ENCODE peak calls at places on chromosomes 5 and 9, in six cellular contexts. L is GM23248, G is right cardiac atrium, T is HCT116, B is uterus, F is H9. S is an unnamed sample. For H3K27me3, the result is how much of the 10 kb centered on the place peaks cover.

GRCh38 chr9:135907006-135907434 is 326 bp downstream of the CAMSAP1 start:
- DNase-seq in L (peak), G (peak), T (no peak), B (peak), F (no peak), S (no peak)

GRCh38 chr9:99471033-99471432 is 249.0 kb downstream of the SEC61B start:
- DNase-seq in L (no peak), G (no peak), T (no peak), B (no peak), F (no peak), S (no peak)

GRCh38 chr5:1665231-1665630 is 134.4 kb downstream of the MRPL36 start:
- DNase-seq in L (no peak), G (no peak), T (no peak), B (no peak), F (peak), S (no peak)

GRCh38 chr5:147966829-147967228 is 60.5 kb upstream of the C5orf46 start:
- DNase-seq in L (no peak), G (no peak), T (no peak), B (no peak), F (no peak), S (no peak)

GRCh38 chr5:144369001-144369400 is 198.3 kb downstream of the KCTD16 start:
- DNase-seq in L (no peak), G (no peak), T (no peak), B (no peak), F (no peak), S (no peak)

GRCh38 chr5:56148453-56148971 is 84.6 kb downstream of the ANKRD55 start:
- DNase-seq in L (no peak), G (no peak), T (no peak), B (no peak), F (no peak), S (no peak)

GRCh38 chr9:97895695-97896332 is 26.5 kb downstream of the TRMO start:
- DNase-seq in L (peak), G (no peak), T (peak), B (no peak), F (peak), S (peak)

GRCh38 chr5:173941758-173942401 is 47.1 kb upstream of the C5orf47 start:
- DNase-seq in L (no peak), G (no peak), T (no peak), B (no peak), F (peak), S (no peak)

GRCh38 chr5:179870403-179870903 is 11.8 kb upstream of the MRNIP start:
- DNase-seq in L (peak), G (peak), T (no peak), B (peak), F (peak), S (peak)

GRCh38 chr9:135126480-135127187 is 39.2 kb downstream of the OLFM1 start:
- DNase-seq in L (peak), G (no peak), T (peak), B (no peak), F (no peak), S (no peak)

GRCh38 chr5:178378527-178379484 is 146.2 kb upstream of the PHYKPL start:
- DNase-seq in L (no peak), G (no peak), T (no peak), B (no peak), F (no peak), S (no peak)

GRCh38 chr9:15707000-15707399 is 154.2 kb downstream of the CCDC171 start:
- DNase-seq in L (no peak), G (no peak), T (no peak), B (no peak), F (no peak), S (no peak)

GRCh38 chr5:102910240-102911226 is 155.4 kb downstream of the PAM start:
- DNase-seq in L (peak), G (no peak), T (peak), B (no peak), F (no peak), S (no peak)

GRCh38 chr9:83403864-83404263 is 134.3 kb downstream of the FRMD3 start:
- DNase-seq in L (peak), G (no peak), T (no peak), B (no peak), F (no peak), S (no peak)

GRCh38 chr9:134408939-134409737 is 82.9 kb downstream of the RXRA start:
- DNase-seq in L (no peak), G (no peak), T (no peak), B (no peak), F (no peak), S (no peak)

GRCh38 chr5:67163231-67163756 is 33.3 kb downstream of the CD180 start:
- DNase-seq in L (no peak), G (no peak), T (no peak), B (no peak), F (peak), S (no peak)

GRCh38 chr9:133657120-133657661 is 21.0 kb downstream of the DBH start:
- DNase-seq in L (peak), G (no peak), T (no peak), B (no peak), F (no peak), S (no peak)

GRCh38 chr5:34674226-34674625 is 18.1 kb downstream of the RAI14 start:
- DNase-seq in L (peak), G (no peak), T (no peak), B (no peak), F (no peak), S (no peak)

GRCh38 chr9:81665514-81665838 is 23.9 kb downstream of the TLE1 start:
- DNase-seq in L (no peak), G (no peak), T (no peak), B (no peak), F (peak), S (no peak)

GRCh38 chr5:179275381-179275878 is 69.8 kb downstream of the ADAMTS2 start:
- DNase-seq in L (no peak), G (no peak), T (no peak), B (no peak), F (no peak), S (no peak)

GRCh38 chr5:135269828-135270545 is 129.0 kb downstream of the MACROH2A1 start:
- DNase-seq in L (peak), G (no peak), T (no peak), B (peak), F (no peak), S (no peak)

GRCh38 chr9:108073823-108074222 is 584.3 kb upstream of the KLF4 start:
- DNase-seq in L (no peak), G (no peak), T (no peak), B (no peak), F (no peak), S (no peak)
- H3K27me3 ChIP-seq in L (under half), G (under half), T (under half), B (under half), F (under half), S (under half)

GRCh38 chr5:61018102-61018501 is 73.1 kb downstream of the NDUFAF2 start:
- DNase-seq in L (peak), G (no peak), T (no peak), B (no peak), F (no peak), S (no peak)
- H3K27ac ChIP-seq in L (no peak), G (no peak), T (no peak), B (no peak), F (no peak), S (no peak)

GRCh38 chr9:35079426-35080341 is at the start of gene FANCG:
- DNase-seq in L (peak), G (peak), T (peak), B (peak), F (peak), S (peak)

DNA sequence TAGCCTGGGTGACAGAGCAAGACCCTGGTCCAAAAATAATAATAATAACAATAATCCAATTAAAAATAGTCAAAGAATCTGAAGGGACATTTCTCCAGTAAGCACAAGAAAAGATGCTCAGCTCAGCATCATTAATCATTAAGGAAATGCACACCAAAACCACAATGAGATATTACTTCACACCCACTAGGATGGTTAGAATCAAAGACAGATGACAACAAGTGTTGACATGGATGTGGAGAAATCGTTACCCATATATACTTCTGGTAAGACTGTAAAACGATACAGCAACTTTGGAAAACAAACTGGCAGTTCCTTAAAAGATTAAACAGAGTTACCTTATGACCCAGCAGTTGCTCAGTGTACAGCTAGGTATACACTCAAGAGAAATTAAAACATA is 5.3 kb upstream of the FANCG start:
- DNase-seq in L (no peak), G (no peak), T (no peak), B (no peak), F (no peak), S (no peak)
- H3K27me3 ChIP-seq in L (under half), G (under half), T (under half), B (under half), F (under half), S (under half)

DNA sequence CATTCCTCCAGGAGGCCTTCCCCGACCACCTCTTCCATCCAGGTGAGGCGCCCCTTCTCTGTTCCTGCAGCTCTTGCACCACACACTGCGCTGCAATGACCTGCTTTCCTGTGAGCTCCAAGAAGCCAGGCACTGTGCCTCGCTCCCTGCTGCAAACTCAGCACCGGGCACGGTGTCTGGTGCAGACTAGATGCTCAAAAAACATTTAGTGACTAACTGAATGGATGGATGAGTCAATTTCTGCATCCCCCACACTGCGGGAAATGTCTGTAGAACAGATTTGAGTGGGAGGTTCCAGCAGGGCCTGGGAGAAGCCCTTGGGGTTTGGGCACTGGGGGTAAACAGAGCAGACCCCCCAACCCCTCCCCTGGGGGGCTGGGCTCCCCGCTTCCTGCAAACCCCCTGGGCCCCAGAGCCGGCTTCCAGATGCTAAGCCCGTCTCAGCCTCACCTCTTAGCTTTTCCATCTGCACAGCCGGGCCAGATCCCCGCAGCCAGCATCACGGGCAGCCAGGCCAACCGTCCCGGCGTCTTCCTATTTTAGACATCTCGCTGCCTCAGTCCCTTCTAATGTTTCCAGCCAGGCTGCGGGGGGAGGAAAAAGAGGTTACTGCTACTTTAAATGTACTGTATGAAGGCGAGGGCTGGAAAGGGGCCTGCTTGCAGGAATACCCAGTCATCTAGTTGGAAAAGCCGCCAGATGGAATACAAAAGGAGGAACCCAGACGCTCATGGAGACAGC is 66.9 kb upstream of the GGTA1 start:
- DNase-seq in L (peak), G (peak), T (no peak), B (peak), F (no peak), S (no peak)
- H3K27ac ChIP-seq in L (peak), G (peak), T (no peak), B (peak), F (no peak), S (no peak)

GRCh38 chr9:87277346-87277745 is 220.3 kb upstream of the DAPK1 start:
- DNase-seq in L (no peak), G (no peak), T (no peak), B (no peak), F (no peak), S (no peak)

GRCh38 chr9:87275039-87275725 is 222.5 kb upstream of the DAPK1 start:
- DNase-seq in L (no peak), G (no peak), T (no peak), B (no peak), F (no peak), S (no peak)

GRCh38 chr9:87276851-87277251 is 220.8 kb upstream of the DAPK1 start:
- DNase-seq in L (peak), G (no peak), T (no peak), B (no peak), F (no peak), S (no peak)

GRCh38 chr9:87278971-87279731 is 218.5 kb upstream of the DAPK1 start:
- DNase-seq in L (peak), G (no peak), T (no peak), B (no peak), F (no peak), S (no peak)

GRCh38 chr9:87276327-87276841 is 221.3 kb upstream of the DAPK1 start:
- DNase-seq in L (peak), G (no peak), T (no peak), B (no peak), F (no peak), S (no peak)
- H3K27me3 ChIP-seq in L (under half), G (under half), T (under half), B (under half), F (under half), S (under half)

DNA sequence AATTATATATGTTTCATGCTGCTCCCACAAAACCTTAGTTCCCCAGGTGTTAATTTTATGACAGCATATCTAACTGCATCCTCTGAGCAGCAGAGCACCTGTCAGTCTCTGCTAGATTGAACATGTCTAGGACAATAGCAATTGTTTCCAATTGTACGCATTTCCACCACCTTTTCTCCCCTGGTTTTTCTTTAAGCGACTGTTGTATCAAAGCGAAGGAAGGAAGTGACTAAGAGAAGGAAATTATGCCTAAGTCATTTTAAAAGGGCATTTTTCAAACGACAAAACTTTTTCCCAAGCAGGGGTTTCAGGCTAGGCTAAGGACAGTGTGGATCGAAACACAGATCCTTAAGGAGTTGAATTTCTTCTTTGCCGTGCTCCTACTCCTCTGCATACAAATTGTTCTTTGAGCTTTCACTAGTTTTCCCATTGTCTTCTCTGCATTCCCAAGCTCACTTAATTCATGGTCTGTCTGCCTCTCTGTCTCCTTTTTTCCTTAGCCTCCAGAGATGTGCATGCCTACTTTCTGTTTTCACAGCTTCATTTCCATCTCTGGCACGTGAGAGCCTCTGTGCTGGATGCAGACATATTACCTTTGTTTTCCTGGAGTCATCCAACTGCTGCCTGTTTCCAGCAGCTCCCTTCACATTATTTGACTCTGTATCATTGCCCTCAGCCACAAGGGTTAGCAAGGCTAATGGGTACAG is 39.4 kb upstream of the STARD4 start:
- DNase-seq in L (no peak), G (no peak), T (no peak), B (no peak), F (no peak), S (no peak)
- H3K27ac ChIP-seq in L (peak), G (peak), T (no peak), B (peak), F (no peak), S (no peak)

GRCh38 chr9:74496819-74497749 is at the start of gene RORB:
- DNase-seq in L (peak), G (peak), T (no peak), B (no peak), F (peak), S (no peak)

GRCh38 chr9:74499770-74500583 is 2.8 kb downstream of the RORB start:
- DNase-seq in L (no peak), G (no peak), T (no peak), B (no peak), F (peak), S (no peak)

GRCh38 chr9:74497750-74498615 is 848 bp downstream of the RORB start:
- DNase-seq in L (peak), G (no peak), T (no peak), B (no peak), F (peak), S (no peak)

GRCh38 chr9:74499111-74499601 is 2.0 kb downstream of the RORB start:
- DNase-seq in L (no peak), G (no peak), T (no peak), B (no peak), F (peak), S (no peak)

DNA sequence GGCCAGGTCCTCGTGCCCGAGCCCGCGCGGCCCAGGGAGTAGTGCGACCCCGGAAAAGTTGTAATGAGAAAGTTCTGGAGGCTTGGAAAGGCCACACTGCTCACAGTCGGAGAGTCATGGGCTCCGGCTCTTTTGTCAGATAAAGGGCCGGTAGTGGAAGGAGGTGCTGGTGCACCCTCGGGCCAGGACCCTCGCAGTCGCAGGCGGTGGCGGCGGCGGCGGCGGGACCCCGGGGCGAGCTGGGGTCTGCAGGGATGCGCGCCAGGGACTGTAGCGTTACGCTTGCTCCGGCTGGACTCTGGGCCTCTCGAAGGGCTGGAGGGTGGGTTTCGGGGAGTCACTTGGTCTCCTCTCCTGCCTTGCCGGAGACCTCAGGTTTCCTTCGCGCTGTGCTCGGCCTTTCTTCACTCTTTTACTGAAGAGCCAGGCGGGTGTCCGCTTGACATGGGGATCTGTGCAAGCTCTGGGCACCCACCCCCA is 1.5 kb downstream of the RORB start:
- DNase-seq in L (peak), G (no peak), T (no peak), B (no peak), F (peak), S (no peak)
- H3K27me3 ChIP-seq in L (half or more), G (under half), T (under half), B (under half), F (under half), S (under half)

GRCh38 chr5:81303563-81303962 is 2.2 kb downstream of the ZCCHC9 start:
- DNase-seq in L (peak), G (no peak), T (no peak), B (no peak), F (no peak), S (no peak)

GRCh38 chr5:81305783-81306182 is 4.4 kb downstream of the ZCCHC9 start:
- DNase-seq in L (no peak), G (no peak), T (no peak), B (no peak), F (no peak), S (no peak)

GRCh38 chr5:81301221-81302015 is at the start of gene ZCCHC9:
- DNase-seq in L (peak), G (peak), T (peak), B (peak), F (peak), S (peak)

GRCh38 chr5:81297531-81297930 is 3.9 kb upstream of the ZCCHC9 start:
- DNase-seq in L (no peak), G (no peak), T (no peak), B (no peak), F (no peak), S (no peak)

GRCh38 chr5:81302596-81302995 is 1.2 kb downstream of the ZCCHC9 start:
- DNase-seq in L (peak), G (no peak), T (no peak), B (no peak), F (no peak), S (no peak)
- H3K27ac ChIP-seq in L (peak), G (no peak), T (peak), B (no peak), F (no peak), S (no peak)

DNA sequence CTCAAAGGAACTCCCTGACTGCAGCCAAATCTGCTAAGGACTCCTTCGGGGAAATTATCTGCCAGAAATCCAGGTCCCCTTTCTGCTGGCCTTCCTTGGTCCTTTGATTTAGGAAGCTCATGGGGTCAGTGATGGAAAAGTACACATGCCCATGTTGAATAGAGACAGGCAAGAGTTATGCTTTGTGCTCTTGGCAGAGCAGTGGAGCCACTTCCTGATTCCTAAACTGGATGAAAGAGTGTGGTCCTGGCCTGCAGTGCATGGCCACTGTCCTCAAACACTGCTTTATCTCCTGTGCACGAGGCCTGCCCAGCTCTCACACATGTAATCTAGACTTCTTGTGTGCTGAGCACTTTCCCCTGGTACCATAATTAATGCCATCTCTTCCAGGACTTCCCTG is 2.0 kb upstream of the EBF1 start:
- DNase-seq in L (peak), G (peak), T (no peak), B (peak), F (no peak), S (no peak)
- H3K27me3 ChIP-seq in L (under half), G (under half), T (under half), B (under half), F (half or more), S (half or more)